ENCODE peak calls at places on chromosomes 11 and 22, in four cellular contexts. O is K562, H is HL-60, F is GM12878. S is an unnamed sample.

GRCh38 chr11:134037093-134037908 is 31.6 kb upstream of the JAM3 start:
- DNase-seq in O (peak; percentile 55), F (peak; percentile 7), H (no peak), S (peak; percentile 59)

GRCh38 chr11:1826552-1827094 is 8.2 kb upstream of the SYT8 start:
- DNase-seq in F (no peak), H (no peak), O (peak; percentile 65), S (no peak)

GRCh38 chr11:131195801-131196517 is 174.5 kb upstream of the NTM start:
- DNase-seq in H (no peak), F (no peak), O (no peak), S (no peak)

GRCh38 chr22:41048791-41049717 is 43.3 kb upstream of the EP300 start:
- DNase-seq in O (peak; percentile 29), F (no peak), H (no peak), S (no peak)

GRCh38 chr11:124882339-124883071 is 15.2 kb downstream of the ROBO4 start:
- DNase-seq in H (no peak), O (no peak), F (no peak), S (no peak)

GRCh38 chr11:69969890-69970784 is 108.0 kb upstream of the ANO1 start:
- DNase-seq in H (no peak), O (peak; percentile 77), F (no peak), S (no peak)

GRCh38 chr11:78038697-78039313 is 15.7 kb upstream of the KCTD14 start:
- DNase-seq in F (no peak), O (no peak), H (no peak), S (no peak)

GRCh38 chr22:24819941-24820461 is 14.0 kb downstream of the SGSM1 start:
- DNase-seq in H (no peak), O (no peak), F (no peak), S (no peak)

GRCh38 chr22:40218152-40218551 is 40.4 kb downstream of the TNRC6B start:
- DNase-seq in F (no peak), H (no peak), O (no peak), S (no peak)

GRCh38 chr22:44721206-44721605 is 19.2 kb downstream of the PRR5 start:
- DNase-seq in H (no peak), O (no peak), F (no peak), S (no peak)

GRCh38 chr11:126440792-126441514 is 85.5 kb downstream of the ST3GAL4 start:
- DNase-seq in F (no peak), H (peak; percentile 58), O (peak; percentile 96), S (peak; percentile 93)

GRCh38 chr22:50018608-50019291 is 6.2 kb upstream of the IL17REL start:
- DNase-seq in F (no peak), H (no peak), O (no peak), S (no peak)

GRCh38 chr22:41968601-41969000 is 642 bp upstream of the SEPTIN3 start:
- DNase-seq in H (no peak), O (no peak), F (no peak), S (no peak)

GRCh38 chr11:116895053-116895757 is 57.8 kb upstream of the APOA1 start:
- DNase-seq in H (no peak), F (no peak), O (peak; percentile 23), S (no peak)

GRCh38 chr11:12606597-12606996 is 67.6 kb upstream of the TEAD1 start:
- DNase-seq in O (no peak), H (no peak), F (no peak), S (no peak)

GRCh38 chr11:59157433-59157832 is 14.5 kb upstream of the DTX4 start:
- DNase-seq in O (no peak), F (no peak), H (no peak), S (no peak)

GRCh38 chr11:61949169-61950034 is 749 bp upstream of the BEST1 start:
- DNase-seq in O (peak; percentile 90), F (no peak), H (no peak), S (no peak)

GRCh38 chr11:108616549-108616948 is 23.0 kb upstream of the EXPH5 start:
- DNase-seq in F (no peak), H (no peak), O (no peak), S (no peak)

GRCh38 chr22:45692549-45692948 is 20.9 kb downstream of the ATXN10 start:
- DNase-seq in O (no peak), H (no peak), F (no peak), S (no peak)

GRCh38 chr11:117490019-117490679 is 162.5 kb downstream of the CEP164 start:
- DNase-seq in F (no peak), O (no peak), H (no peak), S (no peak)

GRCh38 chr11:31828217-31828616 is 17.1 kb upstream of the PAX6 start:
- DNase-seq in H (no peak), F (no peak), O (no peak), S (no peak)

GRCh38 chr22:39463931-39464390 is 7.1 kb downstream of the MGAT3 start:
- DNase-seq in O (no peak), F (no peak), H (no peak), S (no peak)

DNA sequence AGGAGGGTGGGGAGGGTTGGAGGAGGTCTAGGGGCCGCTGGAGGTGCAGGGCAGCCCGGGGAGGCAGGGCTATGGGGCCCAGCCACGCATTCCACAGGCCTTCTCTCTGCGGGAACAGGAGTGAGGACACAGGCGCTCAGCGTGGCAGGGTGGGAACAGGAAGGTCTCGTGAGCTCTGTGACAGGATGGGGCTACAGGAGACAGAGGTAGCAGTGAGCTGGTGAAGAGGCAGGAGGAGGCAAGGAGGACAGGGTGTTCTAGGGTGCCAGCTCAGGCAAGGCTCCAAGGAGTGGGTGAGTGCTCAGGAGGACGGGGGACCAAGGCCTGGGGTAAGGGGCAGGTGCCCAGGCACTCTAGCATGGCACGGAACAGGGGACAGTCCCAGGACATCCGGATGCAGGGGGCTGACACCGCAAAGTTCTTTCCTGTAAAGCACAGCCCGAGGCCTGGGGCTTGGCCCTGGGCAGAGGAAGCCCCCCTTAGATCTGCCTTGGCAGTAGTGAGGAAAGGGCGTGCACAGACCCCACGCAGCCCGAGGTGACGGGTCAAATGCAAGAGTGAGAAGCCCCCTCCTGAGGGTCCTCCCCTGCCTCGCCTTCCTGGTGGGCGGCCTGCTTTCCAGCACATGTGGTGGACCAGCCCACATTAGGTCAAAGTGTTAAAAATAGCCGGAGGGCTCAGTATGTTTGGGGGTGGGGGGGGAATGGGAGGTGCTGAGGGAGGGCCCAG is 4.7 kb upstream of the NEAT1 start:
- DNase-seq in O (peak; percentile 65), H (no peak), F (no peak), S (no peak)
- TF ChIP-seq POLR2AphosphoS5 in O (no peak), H (peak; percentile 12), F (no peak), S (peak; percentile 27)

GRCh38 chr11:100738701-100739100 is 51.6 kb downstream of the ARHGAP42 start:
- DNase-seq in O (no peak), H (no peak), F (no peak), S (no peak)
- TF ChIP-seq SPI1 in O (no peak), H (no peak), F (no peak), S (no peak)

DNA sequence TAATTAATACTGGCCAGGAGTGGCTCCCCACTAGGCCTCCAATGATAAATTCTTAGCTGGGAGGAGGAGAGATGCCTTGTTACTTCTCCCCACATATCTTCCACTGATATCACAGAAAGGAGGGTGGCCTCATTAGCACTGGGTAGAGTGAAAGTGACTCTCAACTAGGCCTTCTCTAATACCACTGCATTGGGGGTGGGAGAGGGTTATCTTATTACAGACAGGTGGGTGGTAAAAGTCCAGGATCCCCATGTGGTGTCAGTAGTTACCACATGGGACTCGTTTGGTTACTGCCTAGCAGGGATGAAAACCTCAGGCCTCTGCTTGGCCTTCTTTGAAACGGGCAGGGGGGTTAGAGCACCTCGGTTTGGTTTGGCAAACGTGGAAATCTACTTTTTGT is 167.3 kb downstream of the UVRAG start:
- DNase-seq in O (peak; percentile 11), H (no peak), F (no peak), S (no peak)
- TF ChIP-seq POLR2AphosphoS5 in O (no peak), H (no peak), F (no peak), S (no peak)

GRCh38 chr22:29480512-29481264 is 670 bp downstream of the NEFH start:
- DNase-seq in H (peak; percentile 85), F (peak; percentile 11), O (peak; percentile 78), S (no peak)
- TF ChIP-seq SPI1 in H (no peak), F (no peak), O (no peak), S (no peak)

GRCh38 chr11:36057372-36058045 is 113.6 kb downstream of the LDLRAD3 start:
- DNase-seq in O (no peak), F (no peak), H (no peak), S (no peak)
- TF ChIP-seq POLR2AphosphoS5 in O (no peak), F (no peak), H (no peak), S (no peak)

GRCh38 chr11:86672007-86672621 is at the start of gene ME3:
- DNase-seq in O (no peak), H (peak; percentile 40), F (no peak), S (peak; percentile 23)
- TF ChIP-seq SPI1 in O (no peak), H (peak; percentile 19), F (no peak), S (no peak)

GRCh38 chr22:27810566-27810965 is 9.0 kb upstream of the MN1 start:
- DNase-seq in H (no peak), F (no peak), O (no peak), S (no peak)
- TF ChIP-seq POLR2AphosphoS5 in H (no peak), F (no peak), O (no peak), S (no peak)

DNA sequence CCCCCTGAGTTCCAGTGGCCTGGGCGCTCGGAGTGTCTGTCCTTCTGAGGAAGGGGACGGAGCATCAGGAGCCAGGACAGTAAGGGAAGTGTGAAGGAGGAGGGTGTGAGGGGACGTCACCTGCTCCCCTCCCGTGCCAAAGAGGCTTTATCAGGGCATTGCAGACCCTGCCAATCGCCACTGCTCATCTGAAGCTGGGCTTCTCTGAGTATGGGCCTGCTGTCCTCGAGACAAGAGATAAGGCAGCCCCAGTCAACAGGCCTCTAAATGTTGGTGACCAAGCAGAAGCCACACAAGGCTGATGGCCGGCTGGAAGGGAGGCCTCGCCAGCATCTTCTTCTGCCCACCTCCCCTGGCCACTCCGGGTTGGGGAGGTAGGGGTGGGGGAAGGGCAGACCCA is 29.8 kb downstream of the LIF start:
- DNase-seq in F (no peak), H (no peak), O (peak; percentile 89), S (no peak)
- TF ChIP-seq SPI1 in F (no peak), H (no peak), O (no peak), S (no peak)

GRCh38 chr11:118908931-118909618 is 16.7 kb downstream of the BCL9L start:
- DNase-seq in F (no peak), O (no peak), H (no peak), S (no peak)

GRCh38 chr11:118908264-118908663 is 17.5 kb downstream of the BCL9L start:
- DNase-seq in H (no peak), O (no peak), F (no peak), S (no peak)

GRCh38 chr11:118910309-118911112 is 15.2 kb downstream of the BCL9L start:
- DNase-seq in H (no peak), O (peak; percentile 80), F (no peak), S (no peak)

GRCh38 chr11:118911113-118911879 is 14.4 kb downstream of the BCL9L start:
- DNase-seq in H (no peak), O (peak; percentile 60), F (no peak), S (no peak)

GRCh38 chr11:118909619-118910308 is 16.0 kb downstream of the BCL9L start:
- DNase-seq in H (no peak), F (no peak), O (no peak), S (no peak)
- TF ChIP-seq POLR2AphosphoS5 in H (no peak), F (no peak), O (no peak), S (no peak)

S was measured in GM12891.